ENCODE peak calls at places on chromosomes 3 and 15, in four cellular contexts. G is stomach, H is transverse colon, Y is A549. E is an unnamed sample.

GRCh38 chr3:128285042-128285924 is 132.0 kb downstream of the EEFSEC start:
- DNase-seq in G (no peak), Y (no peak), H (no peak), E (no peak)

GRCh38 chr3:138471481-138471880 is 37.1 kb downstream of the ESYT3 start:
- DNase-seq in H (no peak), Y (no peak), G (no peak), E (no peak)

GRCh38 chr3:24521306-24522154 is 26.9 kb upstream of the THRB start:
- DNase-seq in Y (peak; percentile 28), H (peak; percentile 62), G (peak; percentile 65), E (no peak)

GRCh38 chr15:48367483-48367882 is 36.3 kb downstream of the DUT start:
- DNase-seq in G (no peak), Y (no peak), H (no peak), E (no peak)

GRCh38 chr15:27268923-27269322 is 297.9 kb downstream of the GABRG3 start:
- DNase-seq in G (no peak), H (no peak), Y (no peak), E (no peak)

GRCh38 chr15:92492556-92492955 is 98.9 kb downstream of the ST8SIA2 start:
- DNase-seq in H (no peak), Y (no peak), G (no peak), E (no peak)

GRCh38 chr3:184756151-184756681 is 44.4 kb upstream of the MAGEF1 start:
- DNase-seq in Y (no peak), H (no peak), G (no peak), E (no peak)

GRCh38 chr3:14289590-14290453 is 111.2 kb downstream of the LSM3 start:
- DNase-seq in H (peak; percentile 52), Y (peak; percentile 44), G (no peak), E (no peak)

GRCh38 chr15:68316061-68316804 is 38.7 kb downstream of the FEM1B start:
- DNase-seq in G (peak; percentile 26), H (no peak), Y (peak; percentile 33), E (no peak)

GRCh38 chr15:79743032-79743431 is 153.8 kb downstream of the MTHFS start:
- DNase-seq in H (no peak), G (no peak), Y (peak; percentile 29), E (no peak)

GRCh38 chr15:90596943-90597342 is 67.2 kb downstream of the CRTC3 start:
- DNase-seq in G (no peak), Y (no peak), H (no peak), E (no peak)

GRCh38 chr3:9810357-9810726 is 280 bp downstream of the TTLL3 start:
- DNase-seq in Y (no peak), H (no peak), G (no peak), E (no peak)

GRCh38 chr15:62625421-62626033 is 417.0 kb upstream of the TPM1 start:
- DNase-seq in H (no peak), G (no peak), Y (no peak), E (no peak)
- H3K27ac ChIP-seq in H (peak overlapping the region; percentile 5), G (no peak overlapping the region), Y (no peak overlapping the region), E (no peak overlapping the region)

GRCh38 chr3:107979538-107979937 is 111.3 kb downstream of the CD47 start:
- DNase-seq in Y (no peak), G (no peak), H (no peak), E (no peak)

GRCh38 chr3:107978116-107979057 is 112.4 kb downstream of the CD47 start:
- DNase-seq in Y (no peak), G (no peak), H (no peak), E (no peak)

GRCh38 chr3:107983247-107983646 is 107.6 kb downstream of the CD47 start:
- DNase-seq in Y (no peak), H (no peak), G (no peak), E (no peak)

GRCh38 chr3:107982165-107982564 is 108.7 kb downstream of the CD47 start:
- DNase-seq in H (no peak), G (no peak), Y (no peak), E (no peak)

GRCh38 chr3:107981471-107982111 is 109.2 kb downstream of the CD47 start:
- DNase-seq in Y (no peak), H (no peak), G (no peak), E (no peak)
- H3K27ac ChIP-seq in Y (no peak overlapping the region), H (no peak overlapping the region), G (no peak overlapping the region), E (no peak overlapping the region)

GRCh38 chr3:149367021-149367840 is 10.2 kb downstream of the TM4SF1 start:
- DNase-seq in H (peak; percentile 55), Y (peak; percentile 95), G (no peak), E (peak; percentile 97)

GRCh38 chr3:149366031-149366430 is 11.4 kb downstream of the TM4SF1 start:
- DNase-seq in Y (no peak), G (no peak), H (no peak), E (no peak)

GRCh38 chr3:149362361-149362760 is 15.1 kb downstream of the TM4SF1 start:
- DNase-seq in G (no peak), H (no peak), Y (no peak), E (no peak)

GRCh38 chr3:149364624-149365023 is 12.8 kb downstream of the TM4SF1 start:
- DNase-seq in G (no peak), H (no peak), Y (no peak), E (no peak)

GRCh38 chr3:149363053-149363452 is 14.4 kb downstream of the TM4SF1 start:
- DNase-seq in G (no peak), H (no peak), Y (no peak), E (no peak)
- H3K27ac ChIP-seq in G (no peak overlapping the region), H (no peak overlapping the region), Y (no peak overlapping the region), E (peak overlapping the region; percentile 39)

GRCh38 chr3:2643606-2644005 is 466.6 kb downstream of the IL5RA start:
- DNase-seq in H (no peak), G (no peak), Y (no peak), E (no peak)
- H3K27ac ChIP-seq in H (no peak overlapping the region), G (no peak overlapping the region), Y (no peak overlapping the region), E (no peak overlapping the region)

DNA sequence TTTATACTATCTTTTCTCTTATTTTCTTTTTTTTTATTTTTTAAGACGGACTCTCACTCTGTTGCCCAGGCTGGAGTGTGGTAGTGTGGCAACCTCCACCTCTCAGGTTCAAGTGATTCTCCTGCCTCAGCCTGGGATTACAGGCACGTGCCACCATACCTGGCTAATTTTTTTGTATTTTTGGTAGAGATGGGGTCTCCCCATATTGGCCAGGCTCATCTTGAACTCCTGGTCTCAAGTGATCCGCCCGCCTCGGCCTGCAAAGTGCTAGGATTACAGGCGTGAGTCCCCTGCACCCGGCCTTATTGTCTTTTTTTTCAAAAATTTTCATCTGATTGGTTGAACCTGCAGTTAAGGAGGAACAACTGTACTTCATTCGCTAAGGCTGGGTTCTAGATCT is 21.8 kb downstream of the ABHD2 start:
- DNase-seq in H (no peak), Y (no peak), G (no peak), E (no peak)
- H3K27ac ChIP-seq in H (no peak overlapping the region), Y (peak overlapping the region; percentile 13), G (peak overlapping the region; percentile 53), E (no peak overlapping the region)

DNA sequence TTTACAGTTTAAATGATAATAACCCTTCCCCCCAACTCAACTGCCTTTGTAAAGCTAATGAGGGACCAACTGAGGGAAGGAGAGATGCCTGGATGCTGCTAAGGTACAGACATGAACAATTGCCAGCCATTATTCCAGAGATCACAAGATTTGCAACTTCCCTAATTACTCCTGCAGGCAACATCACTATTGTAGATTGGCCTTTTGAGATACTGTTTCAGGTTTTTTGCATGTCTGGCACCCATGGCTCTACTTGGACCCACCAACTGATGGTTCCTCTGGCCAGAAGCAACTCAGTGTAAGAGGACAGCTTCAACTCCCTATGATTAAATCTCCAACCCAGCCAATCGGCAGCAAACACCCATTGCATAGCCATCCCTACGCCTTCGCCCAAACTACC is 478.7 kb downstream of the FHIT start:
- DNase-seq in H (no peak), G (no peak), Y (no peak), E (no peak)
- H3K27ac ChIP-seq in H (no peak overlapping the region), G (no peak overlapping the region), Y (no peak overlapping the region), E (no peak overlapping the region)

GRCh38 chr3:47444103-47444502 is 31.6 kb downstream of the SCAP start:
- DNase-seq in G (no peak), Y (no peak), H (no peak), E (peak; percentile 84)
- H3K27ac ChIP-seq in G (peak overlapping the region; percentile 29), Y (peak overlapping the region; percentile 61), H (peak overlapping the region; percentile 78), E (peak overlapping the region; percentile 97)